ENCODE peak calls at places on chromosomes 13 and 19, in six cellular contexts. U is cardiac muscle cell; H is A549; T is hepatocyte; W is aorta; N is CD4-positive, CD25-positive, alpha-beta regulatory T cell. D is an unnamed sample.

GRCh38 chr19:53195265-53195879 is 2.2 kb upstream of the ZNF665 start:
- DNase-seq in N (peak), H (peak), T (peak), W (peak), U (peak), D (peak)

GRCh38 chr19:40139533-40140287 is 49.0 kb upstream of the ZNF780A start:
- DNase-seq in T (peak), U (peak), W (no peak), H (peak), N (peak), D (no peak)

GRCh38 chr13:100673376-100673830 is 1.2 kb downstream of the TMTC4 start:
- DNase-seq in H (no peak), W (no peak), T (peak), U (peak), N (no peak), D (no peak)

GRCh38 chr13:114112231-114112825 is 20.1 kb downstream of the RASA3 start:
- DNase-seq in H (no peak), T (no peak), N (no peak), W (peak), U (peak), D (no peak)

GRCh38 chr13:82878536-82878935 is 1003.7 kb downstream of the SLITRK1 start:
- DNase-seq in T (no peak), U (no peak), W (no peak), H (no peak), N (no peak), D (no peak)

GRCh38 chr13:25971077-25971476 is 80.7 kb downstream of the SHISA2 start:
- DNase-seq in U (no peak), H (no peak), W (no peak), T (no peak), N (no peak), D (no peak)

GRCh38 chr19:18063463-18063862 is 23.3 kb downstream of the IL12RB1 start:
- DNase-seq in H (peak), T (peak), N (no peak), U (peak), W (no peak), D (no peak)

GRCh38 chr13:42384265-42384664 is 112.3 kb downstream of the AKAP11 start:
- DNase-seq in H (no peak), W (no peak), U (no peak), N (no peak), T (peak), D (no peak)

GRCh38 chr13:65638572-65639168 is 1591.5 kb downstream of the PCDH9 start:
- DNase-seq in N (no peak), T (peak), U (peak), H (peak), W (no peak), D (no peak)

GRCh38 chr13:46992383-46992952 is 95.6 kb upstream of the HTR2A start:
- DNase-seq in T (no peak), U (peak), W (no peak), H (peak), N (no peak), D (no peak)

GRCh38 chr19:11361037-11361770 is 6.0 kb downstream of the PLPPR2 start:
- DNase-seq in U (peak), H (no peak), T (peak), N (no peak), W (no peak), D (no peak)

DNA sequence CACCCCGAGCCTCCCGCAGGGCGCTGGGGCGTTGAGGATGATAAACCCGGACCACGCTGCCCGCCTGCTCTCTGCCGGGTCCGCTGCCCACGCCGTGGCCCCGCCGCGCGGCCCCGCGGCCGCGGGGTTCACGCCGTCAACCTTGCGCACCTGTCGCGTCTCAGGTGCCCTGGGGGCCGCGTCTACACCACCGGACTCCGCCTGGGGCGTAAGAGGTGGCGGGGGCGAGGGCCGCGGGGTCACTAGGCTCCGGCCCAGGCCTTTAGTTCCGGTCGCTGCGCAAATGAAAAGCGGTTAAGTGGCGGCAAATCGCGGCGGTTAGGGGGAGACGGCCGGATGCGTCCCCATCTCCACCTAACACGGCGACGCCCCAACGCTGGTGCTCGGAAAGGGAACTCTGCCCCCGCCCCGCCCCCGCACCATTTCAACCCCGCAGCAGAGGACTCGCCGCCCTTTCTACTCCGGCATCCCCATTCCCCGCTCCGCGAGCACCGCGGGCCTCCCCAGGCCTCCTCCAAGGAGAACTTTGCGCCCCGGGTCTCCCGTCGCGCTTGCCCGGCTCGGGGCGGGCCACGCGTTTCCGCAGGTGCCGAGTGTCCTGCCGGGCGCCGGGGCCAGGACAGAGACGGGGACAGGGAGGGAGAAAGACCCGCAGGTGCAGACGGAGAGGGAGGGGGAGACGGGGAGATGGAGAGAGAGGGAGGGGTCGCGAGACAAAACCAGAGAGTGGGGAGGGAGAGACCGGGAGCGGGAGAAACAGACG is 4.3 kb downstream of the ONECUT3 start:
- DNase-seq in T (no peak), U (no peak), N (no peak), W (no peak), H (no peak), D (no peak)
- H3K4me3 ChIP-seq in T (no peak), U (no peak), N (no peak), W (no peak), H (peak), D (no peak)

DNA sequence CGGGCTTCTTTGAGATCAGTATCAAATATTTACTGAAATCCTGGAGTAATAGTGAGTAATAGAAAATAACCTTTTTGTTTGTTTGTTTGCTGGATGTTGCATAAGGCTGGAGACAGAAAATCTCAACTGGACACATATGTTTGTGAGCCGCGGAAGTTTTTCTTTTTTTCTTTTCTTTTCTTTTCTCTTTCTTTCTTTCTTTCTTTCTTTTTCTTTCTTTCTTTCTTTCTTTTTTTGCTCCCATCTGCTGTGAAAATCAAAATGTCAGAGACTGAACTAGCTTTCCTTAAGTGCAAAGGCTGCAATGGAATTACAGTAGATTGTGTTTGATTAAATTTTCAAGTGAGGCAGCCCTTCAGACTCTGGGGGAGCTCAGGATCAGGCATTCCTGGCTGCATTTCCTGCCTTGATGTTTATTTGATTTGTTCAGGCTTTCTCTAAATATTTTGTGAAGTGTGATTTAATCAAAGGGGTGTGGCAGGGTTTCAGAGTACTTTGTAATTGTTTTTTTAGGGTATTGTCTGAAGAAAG is 306 bp downstream of the FRY start:
- DNase-seq in T (no peak), W (no peak), U (no peak), N (no peak), H (no peak), D (no peak)
- H3K27ac ChIP-seq in T (peak), W (no peak), U (no peak), N (no peak), H (no peak), D (peak)

GRCh38 chr13:111319521-111319920 is 921 bp upstream of the TEX29 start:
- DNase-seq in U (no peak), T (no peak), W (no peak), N (no peak), H (no peak), D (no peak)

GRCh38 chr13:111317042-111317550 is 3.3 kb upstream of the TEX29 start:
- DNase-seq in H (no peak), W (no peak), U (no peak), N (no peak), T (no peak), D (no peak)

GRCh38 chr13:111319998-111320911 is at the start of gene TEX29:
- DNase-seq in U (no peak), T (no peak), H (no peak), W (no peak), N (no peak), D (no peak)

GRCh38 chr13:111317571-111318360 is 2.7 kb upstream of the TEX29 start:
- DNase-seq in U (no peak), T (no peak), W (no peak), H (no peak), N (no peak), D (no peak)

GRCh38 chr13:111318396-111318795 is 2.0 kb upstream of the TEX29 start:
- DNase-seq in H (no peak), T (no peak), W (no peak), N (no peak), U (no peak), D (no peak)
- H3K4me3 ChIP-seq in H (no peak), T (no peak), W (no peak), N (no peak), U (no peak), D (no peak)

GRCh38 chr19:9109959-9110358 is 2.7 kb upstream of the OR7G2 start:
- DNase-seq in T (no peak), N (no peak), U (no peak), H (no peak), W (no peak), D (no peak)

DNA sequence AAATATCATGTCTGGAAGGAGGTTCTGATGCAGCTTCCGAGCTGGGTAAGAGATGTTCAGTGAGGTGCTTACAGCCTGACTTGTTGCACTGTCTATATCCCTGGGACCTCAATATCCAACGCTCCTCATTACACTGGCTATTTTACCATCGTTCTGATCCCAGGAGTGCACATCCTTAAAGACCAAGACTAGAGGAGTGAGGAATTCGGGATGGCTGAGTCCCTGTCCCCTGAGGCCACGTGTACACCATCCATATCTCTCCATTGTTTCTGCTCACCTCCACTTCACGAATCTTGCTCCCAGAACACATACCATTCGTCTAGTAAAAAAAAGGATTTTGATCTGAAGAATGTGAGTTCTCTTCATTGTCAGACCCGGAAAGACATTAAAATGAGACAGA is at the start of gene OR7G2:
- DNase-seq in H (no peak), T (no peak), N (no peak), U (no peak), W (no peak), D (no peak)
- H3K27ac ChIP-seq in H (no peak), T (no peak), N (no peak), U (no peak), W (no peak), D (no peak)

D was measured in CD4-positive, alpha-beta memory T cell.